ENCODE peak calls at places on chromosomes 1 and 21, in five cellular contexts. X is HCT116; T is effector memory CD4-positive, alpha-beta T cell; J is mesendoderm; N is AG04450. P is an unnamed sample.

GRCh38 chr1:188826800-188827199 is 1650.9 kb downstream of the BRINP3 start:
- DNase-seq in N (no peak), J (no peak), T (no peak), X (no peak), P (no peak)

GRCh38 chr1:180691322-180691721 is 59.5 kb downstream of the XPR1 start:
- DNase-seq in X (no peak), N (no peak), T (no peak), J (no peak), P (no peak)

GRCh38 chr1:58782308-58783089 is 1.3 kb downstream of the JUN start:
- DNase-seq in J (peak; percentile 43), N (no peak), X (no peak), T (peak; percentile 39), P (no peak)

GRCh38 chr1:175158133-175158532 is 34.4 kb downstream of the KIAA0040 start:
- DNase-seq in N (no peak), J (peak; percentile 23), T (no peak), X (peak; percentile 27), P (no peak)

GRCh38 chr1:175423605-175424004 is 231.0 kb upstream of the KIAA0040 start:
- DNase-seq in T (no peak), J (no peak), N (no peak), X (no peak), P (no peak)

GRCh38 chr1:50172299-50172698 is 63.6 kb downstream of the ELAVL4 start:
- DNase-seq in J (no peak), X (no peak), N (no peak), T (no peak), P (no peak)

GRCh38 chr1:58909162-58909560 is 125.3 kb upstream of the JUN start:
- DNase-seq in T (no peak), N (no peak), J (no peak), X (no peak), P (no peak)

GRCh38 chr1:29370067-29370466 is 133.7 kb downstream of the PTPRU start:
- DNase-seq in T (no peak), N (no peak), X (no peak), J (no peak), P (no peak)

GRCh38 chr1:6497215-6497866 is 5.9 kb upstream of the PLEKHG5 start:
- DNase-seq in N (no peak), X (no peak), J (peak; percentile 70), T (peak; percentile 50), P (no peak)

GRCh38 chr1:207316622-207317510 is 4.6 kb upstream of the CD55 start:
- DNase-seq in J (peak; percentile 97), X (peak; percentile 56), N (no peak), T (no peak), P (no peak)

GRCh38 chr1:153465728-153466625 is 5.5 kb upstream of the S100A7 start:
- DNase-seq in T (peak; percentile 33), X (peak; percentile 32), N (no peak), J (peak; percentile 79), P (no peak)

GRCh38 chr1:1292851-1293250 is 12.6 kb downstream of the SCNN1D start:
- DNase-seq in X (no peak), N (no peak), J (no peak), T (no peak), P (no peak)

GRCh38 chr1:1074631-1075147 is 583 bp upstream of the RNF223 start:
- DNase-seq in J (no peak), T (no peak), N (no peak), X (no peak), P (no peak)

GRCh38 chr1:99674665-99675064 is 28.8 kb downstream of the PALMD start:
- DNase-seq in T (no peak), X (no peak), N (no peak), J (no peak), P (no peak)

GRCh38 chr1:112298558-112298957 is 97.5 kb upstream of the CTTNBP2NL start:
- DNase-seq in J (peak; percentile 82), X (peak; percentile 48), T (no peak), N (peak; percentile 15), P (no peak)

GRCh38 chr1:8595919-8596318 is 221.5 kb downstream of the RERE start:
- DNase-seq in J (no peak), T (no peak), X (no peak), N (peak; percentile 42), P (no peak)

GRCh38 chr21:17688912-17689874 is 76.5 kb upstream of the BTG3 start:
- DNase-seq in X (peak; percentile 4), N (no peak), J (peak; percentile 67), T (peak; percentile 28), P (peak; percentile 50)

GRCh38 chr21:42305707-42306147 is 9.5 kb downstream of the TFF3 start:
- DNase-seq in J (no peak), X (no peak), T (no peak), N (no peak), P (no peak)

GRCh38 chr1:206002833-206003532 is at the start of gene RAB7B:
- DNase-seq in N (peak; percentile 39), X (no peak), T (no peak), J (no peak), P (peak; percentile 28)

GRCh38 chr1:150622219-150622975 is 7.0 kb downstream of the ENSA start:
- DNase-seq in J (peak; percentile 72), N (no peak), T (no peak), X (no peak), P (no peak)

GRCh38 chr1:178628637-178629548 is 96.2 kb upstream of the RALGPS2 start:
- DNase-seq in X (no peak), J (peak; percentile 76), T (no peak), N (peak; percentile 67), P (peak; percentile 44)

GRCh38 chr1:2971146-2971501 is 50.1 kb upstream of the ACTRT2 start:
- DNase-seq in N (no peak), T (no peak), X (no peak), J (no peak), P (no peak)

GRCh38 chr1:45359882-45360513 is 19.8 kb upstream of the MUTYH start:
- DNase-seq in X (no peak), N (peak; percentile 38), J (peak; percentile 49), T (peak; percentile 20), P (no peak)
- H3K4me3 ChIP-seq in X (no peak overlapping the region), N (no peak overlapping the region), J (no peak overlapping the region), T (no peak overlapping the region), P (no peak overlapping the region)

GRCh38 chr1:184035719-184036516 is 1.6 kb downstream of the COLGALT2 start:
- DNase-seq in J (peak; percentile 30), N (no peak), T (no peak), X (no peak), P (no peak)

GRCh38 chr1:184039126-184039525 is 1.6 kb upstream of the COLGALT2 start:
- DNase-seq in X (no peak), T (no peak), J (no peak), N (no peak), P (no peak)

GRCh38 chr1:184034761-184035379 is 2.7 kb downstream of the COLGALT2 start:
- DNase-seq in X (no peak), T (no peak), N (no peak), J (no peak), P (no peak)

GRCh38 chr1:184036517-184036949 is 995 bp downstream of the COLGALT2 start:
- DNase-seq in J (peak; percentile 72), X (no peak), T (no peak), N (no peak), P (no peak)

GRCh38 chr1:184037849-184038591 is 492 bp upstream of the COLGALT2 start:
- DNase-seq in J (no peak), X (no peak), N (no peak), T (no peak), P (no peak)
- H3K27me3 ChIP-seq in J (peaks cover 2% of the 10 kb centered on the region), X (no peaks in the 10 kb centered on the region), N (no peaks in the 10 kb centered on the region), T (peaks cover 16% of the 10 kb centered on the region), P (no peaks in the 10 kb centered on the region)

GRCh38 chr1:32953495-32953894 is 11.1 kb downstream of the RNF19B start:
- DNase-seq in X (no peak), J (no peak), N (no peak), T (no peak), P (peak; percentile 51)
- H3K4me3 ChIP-seq in X (no peak overlapping the region), J (no peak overlapping the region), N (no peak overlapping the region), T (no peak overlapping the region), P (no peak overlapping the region)

GRCh38 chr1:110718452-110718851 is 43.7 kb upstream of the KCNA3 start:
- DNase-seq in N (no peak), X (no peak), T (no peak), J (no peak), P (no peak)
- H3K27me3 ChIP-seq in N (no peaks in the 10 kb centered on the region), X (peaks cover 89% of the 10 kb centered on the region), T (no peaks in the 10 kb centered on the region), J (no peaks in the 10 kb centered on the region), P (peaks cover 4% of the 10 kb centered on the region)

DNA sequence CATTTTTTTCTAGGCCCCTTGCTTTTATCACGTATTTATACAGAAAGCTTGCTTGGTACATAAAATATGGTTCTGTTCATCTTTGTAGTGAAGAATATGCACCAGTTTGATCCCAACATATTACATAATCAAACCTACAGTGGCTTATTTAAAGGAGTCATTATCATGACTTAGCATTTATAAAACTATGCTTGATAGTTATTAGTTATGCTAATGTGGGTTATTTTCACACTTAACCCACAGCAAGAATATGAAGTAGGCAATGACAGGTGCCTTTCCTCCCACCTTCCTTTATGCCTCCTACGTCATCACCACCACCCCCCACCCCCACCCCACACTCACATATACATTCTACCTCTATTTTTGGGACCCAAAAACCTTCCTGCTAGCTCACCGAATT is 19.8 kb downstream of the CAP1 start:
- DNase-seq in N (no peak), T (no peak), J (no peak), X (no peak), P (no peak)
- H3K4me3 ChIP-seq in N (no peak overlapping the region), T (peak overlapping the region; percentile 4), J (no peak overlapping the region), X (no peak overlapping the region), P (no peak overlapping the region)

DNA sequence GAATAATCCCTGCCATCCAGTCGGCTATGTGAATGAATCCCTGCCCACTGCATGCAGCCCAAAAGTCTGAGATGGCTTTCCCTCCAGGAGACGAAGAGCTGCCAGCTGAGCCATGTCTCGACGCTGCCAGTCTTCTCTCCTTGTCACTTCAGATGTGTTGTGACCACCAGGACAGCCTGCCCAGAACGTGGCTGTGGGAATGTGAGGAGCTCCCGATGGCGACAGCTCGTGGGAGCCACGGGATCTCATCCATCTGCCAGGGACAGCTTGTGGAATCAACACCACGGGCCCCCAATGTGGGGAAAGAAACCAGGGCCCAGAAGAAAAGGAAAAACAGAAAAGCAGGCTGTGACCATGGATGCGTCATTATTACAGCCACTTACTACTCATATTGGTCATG is 67.2 kb downstream of the NFASC start:
- DNase-seq in T (no peak), X (no peak), J (no peak), N (no peak), P (no peak)
- H3K27me3 ChIP-seq in T (no peaks in the 10 kb centered on the region), X (peaks cover 35% of the 10 kb centered on the region), J (no peaks in the 10 kb centered on the region), N (peaks cover 12% of the 10 kb centered on the region), P (no peaks in the 10 kb centered on the region)

P was measured in BJ.